ENCODE peak calls at places on chromosomes 4 and X, in eight cellular contexts. B is NCI-H2029 treated with DMSO at 0.1 percent for 48 hours; Y is iris pigment epithelial cell; L is GM13976; W is myocyte; M is activated CD4-positive, alpha-beta T cell treated with anti-CD3 and anti-CD28 coated beads for 1 hour; T is choroid plexus epithelial cell; J is MG63. X is an unnamed sample.

GRCh38 chr4:123349401-123350190 is 47.0 kb upstream of the SPRY1 start:
- DNase-seq in B (no peak), Y (no peak), L (no peak), W (no peak), M (no peak), T (no peak), J (no peak), X (no peak)

GRCh38 chrX:151896734-151897474 is 15.8 kb upstream of the MAGEA4 start:
- DNase-seq in B (no peak), Y (peak; percentile 34), L (no peak), W (no peak), M (no peak), T (peak; percentile 56), J (peak; percentile 18), X (no peak)

GRCh38 chr4:122662701-122663100 is 41.8 kb upstream of the IL21 start:
- DNase-seq in B (no peak), Y (no peak), L (no peak), W (peak; percentile 77), M (no peak), T (no peak), J (no peak), X (no peak)

GRCh38 chrX:44072631-44073030 is 99.4 kb upstream of the NDP start:
- DNase-seq in B (no peak), Y (no peak), L (no peak), W (no peak), M (no peak), T (no peak), J (peak; percentile 32), X (no peak)

GRCh38 chr4:78864405-78865024 is 74.7 kb downstream of the PAQR3 start:
- DNase-seq in B (peak; percentile 74), Y (peak; percentile 81), L (peak; percentile 39), W (peak; percentile 78), M (no peak), T (peak; percentile 93), J (no peak), X (peak; percentile 18)

GRCh38 chr4:62225972-62226371 is 1025.8 kb downstream of the ADGRL3 start:
- DNase-seq in B (no peak), Y (no peak), L (no peak), W (no peak), M (no peak), T (peak; percentile 53), J (no peak), X (no peak)

GRCh38 chr4:66609014-66609413 is 936.3 kb downstream of the CENPC start:
- DNase-seq in B (no peak), Y (no peak), L (no peak), W (no peak), M (no peak), T (no peak), J (no peak), X (no peak)

GRCh38 chr4:109815151-109816081 is at the start of gene GAR1:
- DNase-seq in B (peak; percentile 53), Y (peak; percentile 97), L (peak; percentile 93), W (peak; percentile 93), M (peak; percentile 78), T (peak; percentile 95), J (peak; percentile 88), X (peak; percentile 89)

GRCh38 chr4:39975488-39976089 is 2.1 kb downstream of the PDS5A start:
- DNase-seq in B (no peak), Y (peak; percentile 93), L (no peak), W (no peak), M (no peak), T (peak; percentile 90), J (no peak), X (no peak)

GRCh38 chr4:43132010-43132582 is 239.6 kb downstream of the GRXCR1 start:
- DNase-seq in B (peak; percentile 7), Y (peak; percentile 63), L (peak; percentile 32), W (peak; percentile 72), M (no peak), T (peak; percentile 80), J (peak; percentile 79), X (peak; percentile 51)

GRCh38 chrX:118536687-118537461 is 41.3 kb downstream of the DOCK11 start:
- DNase-seq in B (no peak), Y (peak; percentile 55), L (no peak), W (no peak), M (peak; percentile 13), T (peak; percentile 62), J (no peak), X (peak; percentile 10)

GRCh38 chr4:26048378-26048882 is 134.4 kb downstream of the SMIM20 start:
- DNase-seq in B (no peak), Y (peak; percentile 94), L (no peak), W (peak; percentile 75), M (no peak), T (peak; percentile 92), J (peak; percentile 81), X (no peak)